ENCODE peak calls at places on chromosomes 3 and 15, in six cellular contexts. O, V, Q, U, T and N are unnamed samples.

GRCh38 chr3:158809642-158810041 is 7.8 kb downstream of the MFSD1 start:
- DNase-seq in O (no peak), V (no peak), Q (peak), U (peak), T (no peak), N (peak)

GRCh38 chr3:123063034-123063433 is 3.8 kb upstream of the PDIA5 start:
- DNase-seq in O (no peak), V (no peak), Q (no peak), U (no peak), T (no peak), N (no peak)

GRCh38 chr3:12284591-12284990 is 4.3 kb upstream of the PPARG start:
- DNase-seq in O (no peak), V (no peak), Q (no peak), U (no peak), T (no peak), N (no peak)

GRCh38 chr3:48187579-48188265 is 495 bp downstream of the CDC25A start:
- DNase-seq in O (no peak), V (peak), Q (no peak), U (no peak), T (no peak), N (peak)

GRCh38 chr3:126349611-126350501 is 7.4 kb downstream of the KLF15 start:
- DNase-seq in O (no peak), V (peak), Q (no peak), U (no peak), T (no peak), N (no peak)

GRCh38 chr15:29734917-29735572 is 87.2 kb downstream of the TJP1 start:
- DNase-seq in O (no peak), V (no peak), Q (peak), U (peak), T (no peak), N (peak)

GRCh38 chr15:62841891-62842559 is 200.5 kb upstream of the TPM1 start:
- DNase-seq in O (no peak), V (no peak), Q (no peak), U (no peak), T (no peak), N (no peak)

GRCh38 chr3:54427951-54428871 is 305.9 kb downstream of the CACNA2D3 start:
- DNase-seq in O (peak), V (no peak), Q (peak), U (peak), T (peak), N (peak)

GRCh38 chr3:112649478-112649735 is 8.5 kb upstream of the CCDC80 start:
- DNase-seq in O (peak), V (no peak), Q (peak), U (peak), T (no peak), N (no peak)

GRCh38 chr3:135929670-135930069 is 35.9 kb upstream of the PPP2R3A start:
- DNase-seq in O (no peak), V (no peak), Q (peak), U (peak), T (no peak), N (peak)

GRCh38 chr15:101841656-101842055 is 29.7 kb downstream of the OR4F15 start:
- DNase-seq in O (no peak), V (peak), Q (no peak), U (no peak), T (no peak), N (no peak)

GRCh38 chr3:20201141-20201540 is 15.1 kb upstream of the SGO1 start:
- DNase-seq in O (no peak), V (no peak), Q (no peak), U (no peak), T (no peak), N (no peak)

GRCh38 chr15:43207024-43207423 is 13.8 kb downstream of the EPB42 start:
- DNase-seq in O (no peak), V (no peak), Q (no peak), U (no peak), T (no peak), N (no peak)

GRCh38 chr15:93413745-93414144 is 324.7 kb upstream of the RGMA start:
- DNase-seq in O (no peak), V (no peak), Q (no peak), U (no peak), T (no peak), N (no peak)

GRCh38 chr3:112407214-112407887 is 74.4 kb downstream of the CD200 start:
- DNase-seq in O (no peak), V (no peak), Q (no peak), U (no peak), T (no peak), N (no peak)

GRCh38 chr3:85760342-85760741 is 801.6 kb downstream of the CADM2 start:
- DNase-seq in O (no peak), V (no peak), Q (peak), U (no peak), T (no peak), N (peak)

GRCh38 chr3:23959147-23959900 is 14.2 kb downstream of the NR1D2 start:
- DNase-seq in O (peak), V (no peak), Q (peak), U (peak), T (no peak), N (peak)

GRCh38 chr3:137035631-137036030 is 77.8 kb downstream of the IL20RB start:
- DNase-seq in O (no peak), V (no peak), Q (peak), U (peak), T (no peak), N (peak)

GRCh38 chr15:73383310-73384185 is 14.8 kb upstream of the HCN4 start:
- DNase-seq in O (no peak), V (no peak), Q (no peak), U (no peak), T (no peak), N (no peak)